ENCODE peak calls at places on chromosomes 6 and 20, in five cellular contexts. One of them, this sample, is unnamed.

GRCh38 chr6:30200551-30201281 is 12.5 kb downstream of the TRIM26 start:
- DNase-seq in astrocyte: no peak
- DNase-seq in A549: no peak
- DNase-seq in GM04504: no peak
- DNase-seq in NCI-H510A treated with DMSO at 0.1 percent for 48 hours: no peak
- DNase-seq in this sample: no peak

GRCh38 chr20:32365560-32365959 is 7.4 kb downstream of the ASXL1 start:
- DNase-seq in astrocyte: no peak
- DNase-seq in A549: no peak
- DNase-seq in NCI-H510A treated with DMSO at 0.1 percent for 48 hours: no peak
- DNase-seq in GM04504: no peak
- DNase-seq in this sample: no peak

GRCh38 chr20:63177134-63177784 is 38.7 kb downstream of the YTHDF1 start:
- DNase-seq in NCI-H510A treated with DMSO at 0.1 percent for 48 hours: no peak
- DNase-seq in GM04504: no peak
- DNase-seq in astrocyte: no peak
- DNase-seq in A549: no peak
- DNase-seq in this sample: no peak

GRCh38 chr20:47263502-47264084 is 92.9 kb downstream of the ZMYND8 start:
- DNase-seq in astrocyte: peak
- DNase-seq in GM04504: no peak
- DNase-seq in A549: no peak
- DNase-seq in NCI-H510A treated with DMSO at 0.1 percent for 48 hours: no peak
- DNase-seq in this sample: no peak

GRCh38 chr6:152648090-152648489 is 10.9 kb upstream of the SYNE1 start:
- DNase-seq in A549: no peak
- DNase-seq in NCI-H510A treated with DMSO at 0.1 percent for 48 hours: no peak
- DNase-seq in astrocyte: no peak
- DNase-seq in GM04504: peak
- DNase-seq in this sample: no peak

GRCh38 chr6:147507162-147508072 is 1.1 kb upstream of the SAMD5 start:
- DNase-seq in GM04504: no peak
- DNase-seq in astrocyte: no peak
- DNase-seq in NCI-H510A treated with DMSO at 0.1 percent for 48 hours: peak
- DNase-seq in A549: peak
- DNase-seq in this sample: peak

GRCh38 chr6:131745476-131745875 is 34.7 kb upstream of the CTAGE9 start:
- DNase-seq in astrocyte: no peak
- DNase-seq in A549: no peak
- DNase-seq in NCI-H510A treated with DMSO at 0.1 percent for 48 hours: no peak
- DNase-seq in GM04504: no peak
- DNase-seq in this sample: no peak

GRCh38 chr6:18263561-18264337 is 581 bp downstream of the DEK start:
- DNase-seq in A549: peak
- DNase-seq in NCI-H510A treated with DMSO at 0.1 percent for 48 hours: peak
- DNase-seq in astrocyte: peak
- DNase-seq in GM04504: peak
- DNase-seq in this sample: peak

GRCh38 chr6:167493961-167494697 is 169.2 kb downstream of the TTLL2 start:
- DNase-seq in GM04504: no peak
- DNase-seq in A549: no peak
- DNase-seq in NCI-H510A treated with DMSO at 0.1 percent for 48 hours: no peak
- DNase-seq in astrocyte: no peak
- DNase-seq in this sample: no peak

GRCh38 chr20:23655551-23656211 is 17.9 kb upstream of the CST3 start:
- DNase-seq in NCI-H510A treated with DMSO at 0.1 percent for 48 hours: no peak
- DNase-seq in GM04504: no peak
- DNase-seq in astrocyte: no peak
- DNase-seq in A549: no peak
- DNase-seq in this sample: no peak

GRCh38 chr20:57211949-57212889 is 54.2 kb downstream of the BMP7 start:
- DNase-seq in astrocyte: peak
- DNase-seq in A549: peak
- DNase-seq in GM04504: peak
- DNase-seq in NCI-H510A treated with DMSO at 0.1 percent for 48 hours: no peak
- DNase-seq in this sample: no peak

GRCh38 chr6:110628330-110628729 is 151.9 kb upstream of the SLC22A16 start:
- DNase-seq in NCI-H510A treated with DMSO at 0.1 percent for 48 hours: no peak
- DNase-seq in A549: no peak
- DNase-seq in GM04504: peak
- DNase-seq in astrocyte: peak
- DNase-seq in this sample: no peak

GRCh38 chr6:154950979-154951378 is 44.1 kb upstream of the TIAM2 start:
- DNase-seq in GM04504: no peak
- DNase-seq in NCI-H510A treated with DMSO at 0.1 percent for 48 hours: no peak
- DNase-seq in astrocyte: no peak
- DNase-seq in A549: no peak
- DNase-seq in this sample: no peak

GRCh38 chr20:11976966-11977365 is 59.3 kb downstream of the BTBD3 start:
- DNase-seq in astrocyte: no peak
- DNase-seq in NCI-H510A treated with DMSO at 0.1 percent for 48 hours: no peak
- DNase-seq in A549: no peak
- DNase-seq in GM04504: no peak
- DNase-seq in this sample: no peak